ENCODE peak calls at places on chromosomes 1 and 21, in six cellular contexts. H, K, A, I, Q and R are unnamed samples.

GRCh38 chr1:151579436-151580225 is 32.2 kb upstream of the SNX27 start:
- DNase-seq in H (no peak), K (no peak), A (no peak), I (no peak), Q (no peak), R (no peak)

GRCh38 chr1:115706774-115707425 is 61.6 kb downstream of the CASQ2 start:
- DNase-seq in H (peak; percentile 42), K (no peak), A (peak; percentile 57), I (peak; percentile 7), Q (no peak), R (peak; percentile 28)

GRCh38 chr1:43651188-43651587 is 1.2 kb downstream of the KDM4A start:
- DNase-seq in H (no peak), K (no peak), A (peak; percentile 8), I (no peak), Q (no peak), R (no peak)

GRCh38 chr1:30589083-30589482 is 134.3 kb downstream of the MATN1 start:
- DNase-seq in H (no peak), K (no peak), A (no peak), I (no peak), Q (no peak), R (no peak)

GRCh38 chr1:43549921-43550597 is 19.4 kb downstream of the PTPRF start:
- DNase-seq in H (no peak), K (no peak), A (peak; percentile 90), I (no peak), Q (peak; percentile 88), R (peak; percentile 60)

GRCh38 chr21:31349208-31349607 is 5.1 kb upstream of the TIAM1 start:
- DNase-seq in H (no peak), K (no peak), A (no peak), I (no peak), Q (no peak), R (no peak)

GRCh38 chr21:20720623-20721022 is 277.6 kb upstream of the NCAM2 start:
- DNase-seq in H (no peak), K (no peak), A (no peak), I (no peak), Q (no peak), R (no peak)

GRCh38 chr1:152539901-152540300 is 25.6 kb downstream of the CRCT1 start:
- DNase-seq in H (no peak), K (no peak), A (no peak), I (no peak), Q (no peak), R (no peak)

GRCh38 chr1:87673748-87674147 is 345.1 kb downstream of the LMO4 start:
- DNase-seq in H (no peak), K (no peak), A (no peak), I (no peak), Q (no peak), R (no peak)

GRCh38 chr1:243471026-243471685 is 215.3 kb downstream of the SDCCAG8 start:
- DNase-seq in H (no peak), K (no peak), A (no peak), I (no peak), Q (no peak), R (no peak)

GRCh38 chr1:178282949-178283367 is 189.1 kb downstream of the RASAL2 start:
- DNase-seq in H (peak; percentile 25), K (no peak), A (no peak), I (no peak), Q (no peak), R (no peak)

GRCh38 chr1:68010094-68010493 is 40.3 kb downstream of the DIRAS3 start:
- DNase-seq in H (no peak), K (no peak), A (no peak), I (no peak), Q (no peak), R (no peak)

GRCh38 chr1:61389926-61390845 is 307.8 kb downstream of the NFIA start:
- DNase-seq in H (no peak), K (no peak), A (no peak), I (no peak), Q (no peak), R (no peak)

GRCh38 chr1:90347366-90347765 is 352.5 kb downstream of the ZNF326 start:
- DNase-seq in H (no peak), K (no peak), A (no peak), I (no peak), Q (no peak), R (no peak)

GRCh38 chr21:45965084-45965826 is 16.3 kb upstream of the COL6A1 start:
- DNase-seq in H (no peak), K (no peak), A (no peak), I (no peak), Q (no peak), R (no peak)

GRCh38 chr1:27575861-27576331 is 28.0 kb downstream of the AHDC1 start:
- DNase-seq in H (peak; percentile 40), K (peak; percentile 67), A (peak; percentile 76), I (no peak), Q (peak; percentile 85), R (peak; percentile 72)

GRCh38 chr1:204417231-204417997 is 5.8 kb upstream of the PPP1R15B start:
- DNase-seq in H (peak; percentile 74), K (no peak), A (peak; percentile 74), I (no peak), Q (peak; percentile 47), R (no peak)

GRCh38 chr1:29389533-29390041 is 153.3 kb downstream of the PTPRU start:
- DNase-seq in H (no peak), K (no peak), A (no peak), I (no peak), Q (peak; percentile 28), R (no peak)

DNA sequence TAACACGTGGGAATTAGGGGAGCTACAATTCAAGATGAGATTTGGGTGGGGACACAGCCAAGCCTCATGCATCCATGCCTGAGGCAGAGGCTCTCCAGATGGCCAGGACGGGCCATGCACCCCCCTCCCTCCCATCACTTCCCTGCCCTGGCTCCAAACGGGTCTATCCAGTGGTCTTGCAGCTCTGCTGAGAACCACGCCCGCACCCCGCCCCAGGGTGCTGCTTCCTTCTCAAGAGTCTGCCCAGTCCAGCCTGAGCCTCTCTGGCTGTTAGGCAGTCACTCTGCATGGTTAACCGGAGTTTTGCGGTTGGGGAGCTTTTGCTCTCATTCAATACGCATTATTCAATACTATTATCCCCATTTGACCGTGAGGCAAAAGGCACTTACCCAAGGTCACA is 131.5 kb upstream of the TMEM51 start:
- DNase-seq in H (no peak), K (no peak), A (no peak), I (no peak), Q (no peak), R (no peak)
- TF ChIP-seq POLR2AphosphoS5 in H (no peak), K (no peak), A (no peak), I (no peak), Q (no peak), R (no peak)

GRCh38 chr1:12595839-12596821 is 21.9 kb downstream of the DHRS3 start:
- DNase-seq in H (no peak), K (no peak), A (no peak), I (no peak), Q (peak; percentile 89), R (no peak)
- TF ChIP-seq POLR2A in H (no peak), K (no peak), A (no peak), I (no peak), Q (no peak), R (no peak)

GRCh38 chr1:94236630-94237290 is 624 bp downstream of the ARHGAP29 start:
- DNase-seq in H (no peak), K (no peak), A (no peak), I (no peak), Q (no peak), R (no peak)
- TF ChIP-seq TAF1 in H (no peak), K (no peak), A (no peak), I (no peak), Q (no peak), R (no peak)

DNA sequence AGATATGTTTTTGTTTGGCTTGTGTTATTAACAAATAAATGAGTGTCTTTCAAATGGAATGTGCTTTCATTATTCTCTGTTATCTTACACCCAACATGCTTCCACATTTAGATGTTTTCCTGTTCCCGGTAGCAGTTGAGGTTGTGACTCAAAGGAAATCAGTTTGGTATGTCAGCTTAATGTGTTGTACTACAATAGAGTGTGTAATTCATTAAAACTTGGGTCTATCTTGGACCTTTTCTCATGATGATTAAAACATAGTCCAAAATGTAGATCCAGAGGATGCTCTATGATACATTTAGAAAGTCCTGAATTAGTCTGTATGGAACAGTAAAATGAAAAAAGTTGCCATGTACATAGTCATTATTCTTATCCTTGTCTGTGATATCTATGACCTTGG is 26.7 kb downstream of the RTCA start:
- DNase-seq in H (no peak), K (no peak), A (no peak), I (no peak), Q (no peak), R (no peak)
- TF ChIP-seq POLR2AphosphoS5 in H (no peak), K (no peak), A (no peak), I (no peak), Q (no peak), R (no peak)

DNA sequence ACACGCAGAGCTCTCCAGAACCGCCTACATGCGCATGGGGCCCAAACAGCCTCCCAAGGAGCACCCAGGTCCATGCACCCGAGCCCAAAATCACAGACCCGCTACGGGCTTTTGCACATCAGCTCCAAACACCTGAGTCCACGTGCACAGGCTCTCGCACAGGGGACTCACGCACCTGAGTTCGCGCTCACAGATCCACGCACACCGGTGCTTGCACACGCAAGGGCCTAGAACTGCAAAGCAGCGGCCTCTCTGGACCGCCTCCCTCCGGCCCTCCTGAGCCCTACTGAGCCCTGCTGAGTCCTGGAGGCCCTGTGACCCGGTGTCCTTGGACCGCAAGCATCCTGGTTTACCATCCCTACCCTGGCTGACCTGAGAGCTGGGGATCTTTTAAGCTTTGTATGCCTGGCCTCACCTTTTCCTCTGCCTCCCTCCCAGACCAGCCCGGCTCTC is 8.3 kb downstream of the OLIG2 start:
- DNase-seq in H (no peak), K (no peak), A (no peak), I (no peak), Q (peak; percentile 49), R (no peak)
- TF ChIP-seq POLR2A in H (no peak), K (no peak), A (no peak), I (no peak), Q (no peak), R (no peak)

GRCh38 chr1:205484985-205485967 is 19.2 kb upstream of the CDK18 start:
- DNase-seq in H (peak; percentile 93), K (peak; percentile 92), A (peak; percentile 97), I (no peak), Q (peak; percentile 90), R (peak; percentile 88)
- TF ChIP-seq TAF1 in H (no peak), K (no peak), A (no peak), I (no peak), Q (no peak), R (no peak)

GRCh38 chr1:39491146-39491921 is at the start of gene BMP8A:
- DNase-seq in H (peak; percentile 32), K (peak; percentile 95), A (peak; percentile 100), I (no peak), Q (peak; percentile 88), R (peak; percentile 93)
- TF ChIP-seq POLR2AphosphoS5 in H (no peak), K (no peak), A (no peak), I (no peak), Q (no peak), R (no peak)